ENCODE peak calls at places on chromosomes 4 and X, in five cellular contexts. A, Y, C, O and I are unnamed samples.

GRCh38 chr4:100581337-100581736 is 63.5 kb upstream of the EMCN start:
- DNase-seq in A (no peak), Y (no peak), C (peak; percentile 58), O (no peak), I (no peak)

GRCh38 chr4:89509708-89510269 is 202.2 kb upstream of the GPRIN3 start:
- DNase-seq in A (no peak), Y (no peak), C (no peak), O (no peak), I (no peak)

GRCh38 chr4:74632634-74633033 is 161.7 kb downstream of the BTC start:
- DNase-seq in A (peak; percentile 81), Y (peak; percentile 9), C (no peak), O (no peak), I (no peak)

GRCh38 chr4:165418116-165418515 is 39.3 kb downstream of the CPE start:
- DNase-seq in A (no peak), Y (no peak), C (no peak), O (no peak), I (no peak)

GRCh38 chrX:46554942-46555341 is 9.7 kb upstream of the ZNF674 start:
- DNase-seq in A (no peak), Y (no peak), C (no peak), O (no peak), I (no peak)

GRCh38 chr4:4384837-4385236 is 2.1 kb upstream of the NSG1 start:
- DNase-seq in A (no peak), Y (no peak), C (peak; percentile 20), O (no peak), I (no peak)

GRCh38 chrX:68692651-68693050 is 45.2 kb downstream of the STARD8 start:
- DNase-seq in A (no peak), Y (no peak), C (no peak), O (no peak), I (no peak)

GRCh38 chr4:138898282-138898681 is 117.3 kb upstream of the NOCT start:
- DNase-seq in A (no peak), Y (no peak), C (no peak), O (no peak), I (no peak)

GRCh38 chr4:153138736-153139135 is 65.5 kb upstream of the TRIM2 start:
- DNase-seq in A (no peak), Y (no peak), C (no peak), O (no peak), I (no peak)

GRCh38 chr4:76213415-76214268 is at the start of gene SCARB2:
- DNase-seq in A (peak; percentile 86), Y (peak; percentile 88), C (peak; percentile 94), O (peak; percentile 98), I (no peak)

GRCh38 chr4:181569553-181569952 is 673.6 kb upstream of the TENM3 start:
- DNase-seq in A (no peak), Y (no peak), C (no peak), O (no peak), I (no peak)

GRCh38 chr4:128516568-128516967 is 229.0 kb upstream of the PGRMC2 start:
- DNase-seq in A (no peak), Y (no peak), C (no peak), O (no peak), I (no peak)

GRCh38 chr4:113636877-113637276 is 124.7 kb downstream of the CAMK2D start:
- DNase-seq in A (no peak), Y (no peak), C (no peak), O (no peak), I (no peak)

GRCh38 chrX:42714981-42715688 is 62.8 kb downstream of the PPP1R2C start:
- DNase-seq in A (peak; percentile 66), Y (no peak), C (no peak), O (no peak), I (no peak)

GRCh38 chr4:80365928-80366327 is 30.4 kb downstream of the CFAP299 start:
- DNase-seq in A (peak; percentile 58), Y (no peak), C (peak; percentile 61), O (no peak), I (no peak)

GRCh38 chrX:323721-324628 is 5.4 kb upstream of the GTPBP6 start:
- DNase-seq in A (no peak), Y (no peak), C (peak; percentile 64), O (peak; percentile 71), I (no peak)

GRCh38 chrX:153057281-153057680 is 1.0 kb downstream of the PNMA3 start:
- DNase-seq in A (no peak), Y (no peak), C (no peak), O (no peak), I (no peak)

GRCh38 chrX:87664381-87664780 is 146.8 kb downstream of the KLHL4 start:
- DNase-seq in A (no peak), Y (no peak), C (no peak), O (no peak), I (no peak)

GRCh38 chr4:107978716-107979451 is 10.8 kb upstream of the HADH start:
- DNase-seq in A (no peak), Y (no peak), C (no peak), O (no peak), I (no peak)

GRCh38 chrX:35439692-35440091 is 358.4 kb upstream of the MAGEB16 start:
- DNase-seq in A (peak; percentile 27), Y (no peak), C (no peak), O (no peak), I (no peak)

GRCh38 chr4:95998311-95998710 is 158.4 kb downstream of the PDHA2 start:
- DNase-seq in A (no peak), Y (no peak), C (no peak), O (no peak), I (no peak)

GRCh38 chr4:104451573-104451972 is 43.1 kb downstream of the CXXC4 start:
- DNase-seq in A (no peak), Y (no peak), C (no peak), O (no peak), I (no peak)

GRCh38 chr4:159607824-159608223 is 504.9 kb downstream of the RAPGEF2 start:
- DNase-seq in A (no peak), Y (no peak), C (no peak), O (no peak), I (no peak)

GRCh38 chr4:2090642-2091041 is 31.5 kb downstream of the NAT8L start:
- DNase-seq in A (no peak), Y (no peak), C (no peak), O (no peak), I (no peak)

GRCh38 chr4:188941524-188942109 is 802.4 kb downstream of the TRIML1 start:
- DNase-seq in A (no peak), Y (no peak), C (no peak), O (no peak), I (no peak)

GRCh38 chrX:106780664-106781377 is 21.7 kb upstream of the TBC1D8B start:
- DNase-seq in A (no peak), Y (no peak), C (no peak), O (no peak), I (no peak)

GRCh38 chrX:106780259-106780658 is 22.2 kb upstream of the TBC1D8B start:
- DNase-seq in A (no peak), Y (no peak), C (no peak), O (no peak), I (no peak)

DNA sequence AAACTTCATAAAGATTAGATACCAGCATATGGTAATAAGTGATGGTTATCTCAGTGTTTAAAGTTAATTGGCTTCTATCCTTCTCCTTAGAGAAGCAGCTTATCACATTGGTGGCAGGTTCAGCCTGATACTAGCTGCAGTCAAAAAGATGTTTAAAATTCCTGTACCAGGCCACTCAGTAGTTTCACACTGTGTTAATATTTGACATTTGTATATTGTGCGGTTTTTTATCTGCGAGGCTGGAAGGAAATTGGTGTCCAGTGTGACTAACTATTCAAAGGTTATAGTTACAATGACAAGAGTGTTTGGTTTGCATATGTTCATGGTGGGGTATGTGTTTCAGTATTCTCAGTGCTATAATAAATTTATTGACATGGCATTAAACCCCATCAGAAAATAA is 27.5 kb upstream of the TBC1D8B start:
- DNase-seq in A (no peak), Y (no peak), C (no peak), O (no peak), I (no peak)
- H3K4me3 ChIP-seq in A (no peak overlapping the region), Y (no peak overlapping the region), C (no peak overlapping the region), O (no peak overlapping the region), I (no peak overlapping the region)

GRCh38 chrX:154696328-154697045 is 43.1 kb upstream of the CTAG2 start:
- DNase-seq in A (no peak), Y (no peak), C (no peak), O (no peak), I (no peak)
- H3K9me3 ChIP-seq in A (no peaks in the 10 kb centered on the region), Y (no peaks in the 10 kb centered on the region), C (no peaks in the 10 kb centered on the region), O (no peaks in the 10 kb centered on the region), I (no peaks in the 10 kb centered on the region)

GRCh38 chrX:10158279-10158939 is 1.6 kb downstream of the CLCN4 start:
- DNase-seq in A (no peak), Y (no peak), C (peak; percentile 75), O (peak; percentile 90), I (no peak)
- H3K4me3 ChIP-seq in A (no peak overlapping the region), Y (peak overlapping the region; percentile 50), C (peak overlapping the region; percentile 63), O (no peak overlapping the region), I (peak overlapping the region; percentile 28)

GRCh38 chr4:45399116-45399515 is 672.8 kb upstream of the GNPDA2 start:
- DNase-seq in A (no peak), Y (no peak), C (no peak), O (no peak), I (no peak)
- H3K9me3 ChIP-seq in A (no peaks in the 10 kb centered on the region), Y (no peaks in the 10 kb centered on the region), C (no peaks in the 10 kb centered on the region), O (peaks cover 5% of the 10 kb centered on the region), I (no peaks in the 10 kb centered on the region)

GRCh38 chr4:16897351-16897750 is 1.1 kb downstream of the LDB2 start:
- DNase-seq in A (no peak), Y (no peak), C (no peak), O (no peak), I (no peak)
- H3K4me3 ChIP-seq in A (peak overlapping the region; percentile 19), Y (peak overlapping the region; percentile 64), C (peak overlapping the region; percentile 66), O (peak overlapping the region; percentile 41), I (peak overlapping the region; percentile 39)

GRCh38 chrX:26873736-26874135 is 589.4 kb downstream of the PPP4R3C start:
- DNase-seq in A (no peak), Y (no peak), C (no peak), O (peak; percentile 39), I (no peak)
- H3K9me3 ChIP-seq in A (no peaks in the 10 kb centered on the region), Y (no peaks in the 10 kb centered on the region), C (no peaks in the 10 kb centered on the region), O (no peaks in the 10 kb centered on the region), I (no peaks in the 10 kb centered on the region)